ENCODE peak calls at places on chromosome 17, in six cellular contexts. E is neuronal stem cell, D is H1, F is H9, W is IMR-90, M is mesenchymal stem cell. U is an unnamed sample.

GRCh38 chr17:29617125-29617480 is 5.6 kb downstream of the CORO6 start:
- DNase-seq in D (peak), F (peak), W (peak), M (peak), E (no peak), U (peak)

GRCh38 chr17:28335959-28336871 is 654 bp downstream of the TNFAIP1 start:
- DNase-seq in W (peak), D (peak), F (peak), M (peak), E (peak), U (peak)

GRCh38 chr17:60315650-60316049 is 76.3 kb downstream of the USP32 start:
- DNase-seq in W (no peak), M (no peak), D (no peak), E (no peak), F (no peak), U (no peak)

GRCh38 chr17:74288785-74289184 is 14.8 kb downstream of the DNAI2 start:
- DNase-seq in F (no peak), E (no peak), D (no peak), M (no peak), W (no peak), U (no peak)

GRCh38 chr17:50258647-50259483 is 15.4 kb upstream of the TMEM92 start:
- DNase-seq in E (no peak), D (no peak), W (peak), F (peak), M (no peak), U (no peak)

GRCh38 chr17:61002316-61002736 is 324.7 kb downstream of the BCAS3 start:
- DNase-seq in E (no peak), M (peak), F (no peak), D (no peak), W (peak), U (peak)

GRCh38 chr17:43952351-43952723 is 1.4 kb downstream of the PYY start:
- DNase-seq in M (peak), D (no peak), F (peak), W (no peak), E (no peak), U (peak)

GRCh38 chr17:80050706-80051105 is 14.3 kb downstream of the CCDC40 start:
- DNase-seq in M (no peak), E (no peak), W (no peak), D (no peak), F (no peak), U (no peak)

GRCh38 chr17:28725166-28725659 is 820 bp downstream of the TLCD1 start:
- DNase-seq in W (peak), F (peak), E (no peak), D (no peak), M (peak), U (peak)

GRCh38 chr17:20268700-20269475 is 198.5 kb downstream of the LGALS9B start:
- DNase-seq in F (no peak), E (peak), M (no peak), D (no peak), W (no peak), U (no peak)
- H3K23ac ChIP-seq in F (no peak), E (no peak), M (no peak), D (no peak), W (no peak), U (no peak)

GRCh38 chr17:62705781-62706597 is 78.5 kb downstream of the MRC2 start:
- DNase-seq in F (peak), M (peak), E (no peak), W (peak), D (peak), U (peak)
- H3K23ac ChIP-seq in F (no peak), M (no peak), E (no peak), W (peak), D (no peak), U (peak)

DNA sequence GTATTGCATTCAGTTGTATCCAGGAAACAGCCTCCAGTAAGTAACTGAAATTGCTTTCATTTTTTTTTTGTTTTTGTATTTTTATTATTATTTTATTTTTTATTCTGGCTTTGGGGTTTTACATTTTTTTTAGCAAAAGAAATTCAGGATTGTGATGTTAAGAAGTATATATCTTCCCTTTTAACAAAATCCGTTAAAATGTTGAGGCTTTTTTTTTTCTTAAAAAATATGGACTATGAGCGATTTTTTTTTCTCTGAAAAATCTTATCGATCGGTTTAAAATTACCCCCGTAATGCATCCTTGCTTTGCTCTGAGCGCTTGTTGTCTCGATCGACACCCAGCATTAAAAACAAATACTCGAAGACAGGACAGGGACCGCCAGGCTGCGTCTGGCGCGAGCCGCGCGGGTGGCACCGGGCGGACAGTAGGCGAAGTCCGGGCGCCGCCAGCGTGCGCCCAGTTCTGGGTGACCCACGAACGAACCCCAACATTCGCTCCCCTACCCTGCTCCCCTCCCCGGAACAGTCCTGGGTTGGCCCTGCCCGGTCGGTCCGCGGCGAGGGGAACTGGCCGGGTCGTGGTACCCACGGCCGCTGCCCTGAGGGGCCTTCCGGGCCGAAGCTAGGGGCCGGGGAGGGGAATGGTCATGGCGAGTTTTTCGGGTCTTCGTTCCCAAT is 482 bp downstream of the BAHCC1 start:
- DNase-seq in M (no peak), E (no peak), W (no peak), D (no peak), F (no peak), U (no peak)
- H3K23ac ChIP-seq in M (no peak), E (peak), W (peak), D (no peak), F (no peak), U (peak)

GRCh38 chr17:57316361-57316760 is 60.0 kb downstream of the MSI2 start:
- DNase-seq in D (no peak), F (no peak), M (no peak), W (no peak), E (no peak), U (no peak)

GRCh38 chr17:57313276-57313835 is 57.0 kb downstream of the MSI2 start:
- DNase-seq in E (no peak), W (no peak), F (no peak), D (no peak), M (no peak), U (no peak)

GRCh38 chr17:57315061-57315851 is 58.9 kb downstream of the MSI2 start:
- DNase-seq in M (no peak), W (no peak), D (no peak), F (no peak), E (no peak), U (no peak)

GRCh38 chr17:57319806-57320205 is 63.5 kb downstream of the MSI2 start:
- DNase-seq in F (no peak), W (no peak), E (no peak), M (no peak), D (no peak), U (no peak)

GRCh38 chr17:57317016-57317415 is 60.7 kb downstream of the MSI2 start:
- DNase-seq in F (no peak), D (no peak), W (no peak), E (no peak), M (no peak), U (no peak)
- H3K23ac ChIP-seq in F (no peak), D (no peak), W (no peak), E (no peak), M (no peak), U (no peak)

U was measured in mesendoderm.